ENCODE peak calls at places on chromosomes 5 and 9, in eight cellular contexts. One of them, this sample, is unnamed.

GRCh38 chr9:134597957-134598883 is 43.4 kb upstream of the COL5A1 start:
- DNase-seq in ovary: no peak
- DNase-seq in right atrium auricular region: peak
- DNase-seq in K562: no peak
- DNase-seq in fibroblast of pulmonary artery: no peak
- DNase-seq in fibroblast of mammary gland: no peak
- DNase-seq in AG04450: no peak
- DNase-seq in tibial nerve: no peak
- DNase-seq in this sample: no peak

GRCh38 chr5:112862085-112862484 is 998 bp downstream of the SRP19 start:
- DNase-seq in ovary: no peak
- DNase-seq in right atrium auricular region: no peak
- DNase-seq in K562: peak
- DNase-seq in fibroblast of pulmonary artery: no peak
- DNase-seq in fibroblast of mammary gland: no peak
- DNase-seq in AG04450: no peak
- DNase-seq in tibial nerve: no peak
- DNase-seq in this sample: no peak

GRCh38 chr9:116998305-116998704 is 311.2 kb downstream of the TRIM32 start:
- DNase-seq in ovary: no peak
- DNase-seq in right atrium auricular region: no peak
- DNase-seq in K562: no peak
- DNase-seq in fibroblast of pulmonary artery: peak
- DNase-seq in fibroblast of mammary gland: peak
- DNase-seq in AG04450: no peak
- DNase-seq in tibial nerve: no peak
- DNase-seq in this sample: peak

GRCh38 chr5:11851402-11851801 is 52.8 kb downstream of the CTNND2 start:
- DNase-seq in ovary: no peak
- DNase-seq in right atrium auricular region: no peak
- DNase-seq in K562: no peak
- DNase-seq in fibroblast of pulmonary artery: no peak
- DNase-seq in fibroblast of mammary gland: peak
- DNase-seq in AG04450: no peak
- DNase-seq in tibial nerve: no peak
- DNase-seq in this sample: no peak

GRCh38 chr5:607541-608285 is 4.4 kb upstream of the CEP72 start:
- DNase-seq in ovary: no peak
- DNase-seq in right atrium auricular region: no peak
- DNase-seq in K562: no peak
- DNase-seq in fibroblast of pulmonary artery: no peak
- DNase-seq in fibroblast of mammary gland: no peak
- DNase-seq in AG04450: no peak
- DNase-seq in tibial nerve: no peak
- DNase-seq in this sample: no peak

GRCh38 chr9:117622347-117622746 is 81.9 kb upstream of the TLR4 start:
- DNase-seq in ovary: no peak
- DNase-seq in right atrium auricular region: no peak
- DNase-seq in K562: no peak
- DNase-seq in fibroblast of pulmonary artery: no peak
- DNase-seq in fibroblast of mammary gland: no peak
- DNase-seq in AG04450: no peak
- DNase-seq in tibial nerve: no peak
- DNase-seq in this sample: peak

GRCh38 chr5:56608216-56608925 is 207.0 kb upstream of the MAP3K1 start:
- DNase-seq in ovary: no peak
- DNase-seq in right atrium auricular region: no peak
- DNase-seq in K562: no peak
- DNase-seq in fibroblast of pulmonary artery: no peak
- DNase-seq in fibroblast of mammary gland: no peak
- DNase-seq in AG04450: no peak
- DNase-seq in tibial nerve: no peak
- DNase-seq in this sample: peak

GRCh38 chr5:124263680-124264491 is 482.6 kb downstream of the ZNF608 start:
- DNase-seq in ovary: no peak
- DNase-seq in right atrium auricular region: no peak
- DNase-seq in K562: no peak
- DNase-seq in fibroblast of pulmonary artery: peak
- DNase-seq in fibroblast of mammary gland: no peak
- DNase-seq in AG04450: no peak
- DNase-seq in tibial nerve: no peak
- DNase-seq in this sample: peak

GRCh38 chr9:122159026-122159924 is at the start of the genes MORN5 and NDUFA8:
- DNase-seq in ovary: peak
- DNase-seq in right atrium auricular region: peak
- DNase-seq in K562: peak
- DNase-seq in fibroblast of pulmonary artery: peak
- DNase-seq in fibroblast of mammary gland: peak
- DNase-seq in AG04450: peak
- DNase-seq in tibial nerve: peak
- DNase-seq in this sample: peak

GRCh38 chr9:122162415-122162814 is 2.7 kb downstream of the MORN5 start:
- DNase-seq in ovary: no peak
- DNase-seq in right atrium auricular region: no peak
- DNase-seq in K562: no peak
- DNase-seq in fibroblast of pulmonary artery: no peak
- DNase-seq in fibroblast of mammary gland: no peak
- DNase-seq in AG04450: no peak
- DNase-seq in tibial nerve: no peak
- DNase-seq in this sample: no peak

GRCh38 chr9:122168356-122168755 is 8.6 kb downstream of the MORN5 start:
- DNase-seq in ovary: no peak
- DNase-seq in right atrium auricular region: no peak
- DNase-seq in K562: no peak
- DNase-seq in fibroblast of pulmonary artery: no peak
- DNase-seq in fibroblast of mammary gland: peak
- DNase-seq in AG04450: no peak
- DNase-seq in tibial nerve: no peak
- DNase-seq in this sample: no peak

GRCh38 chr9:122159925-122160246 is 178 bp downstream of the MORN5 start:
- DNase-seq in ovary: no peak
- DNase-seq in right atrium auricular region: no peak
- DNase-seq in K562: no peak
- DNase-seq in fibroblast of pulmonary artery: no peak
- DNase-seq in fibroblast of mammary gland: no peak
- DNase-seq in AG04450: no peak
- DNase-seq in tibial nerve: no peak
- DNase-seq in this sample: no peak

GRCh38 chr9:122164286-122164685 is 4.6 kb downstream of the MORN5 start:
- DNase-seq in ovary: peak
- DNase-seq in right atrium auricular region: no peak
- DNase-seq in K562: no peak
- DNase-seq in fibroblast of pulmonary artery: no peak
- DNase-seq in fibroblast of mammary gland: no peak
- DNase-seq in AG04450: no peak
- DNase-seq in tibial nerve: no peak
- DNase-seq in this sample: no peak
- TF ChIP-seq CTCF in ovary: no peak
- TF ChIP-seq CTCF in right atrium auricular region: no peak
- TF ChIP-seq CTCF in K562: no peak
- TF ChIP-seq CTCF in fibroblast of pulmonary artery: no peak
- TF ChIP-seq CTCF in fibroblast of mammary gland: no peak
- TF ChIP-seq CTCF in AG04450: no peak
- TF ChIP-seq CTCF in tibial nerve: no peak
- TF ChIP-seq CTCF in this sample: no peak

GRCh38 chr9:114501786-114502682 is 3.2 kb downstream of the WHRN start:
- DNase-seq in ovary: no peak
- DNase-seq in right atrium auricular region: no peak
- DNase-seq in K562: peak
- DNase-seq in fibroblast of pulmonary artery: no peak
- DNase-seq in fibroblast of mammary gland: peak
- DNase-seq in AG04450: no peak
- DNase-seq in tibial nerve: no peak
- DNase-seq in this sample: peak

GRCh38 chr9:114503522-114504340 is 1.5 kb downstream of the WHRN start:
- DNase-seq in ovary: no peak
- DNase-seq in right atrium auricular region: no peak
- DNase-seq in K562: no peak
- DNase-seq in fibroblast of pulmonary artery: no peak
- DNase-seq in fibroblast of mammary gland: no peak
- DNase-seq in AG04450: no peak
- DNase-seq in tibial nerve: no peak
- DNase-seq in this sample: no peak

GRCh38 chr9:114504341-114505186 is 709 bp downstream of the WHRN start:
- DNase-seq in ovary: peak
- DNase-seq in right atrium auricular region: no peak
- DNase-seq in K562: peak
- DNase-seq in fibroblast of pulmonary artery: peak
- DNase-seq in fibroblast of mammary gland: peak
- DNase-seq in AG04450: no peak
- DNase-seq in tibial nerve: peak
- DNase-seq in this sample: peak

GRCh38 chr9:114500583-114501292 is 4.5 kb downstream of the WHRN start:
- DNase-seq in ovary: no peak
- DNase-seq in right atrium auricular region: no peak
- DNase-seq in K562: no peak
- DNase-seq in fibroblast of pulmonary artery: no peak
- DNase-seq in fibroblast of mammary gland: no peak
- DNase-seq in AG04450: no peak
- DNase-seq in tibial nerve: no peak
- DNase-seq in this sample: no peak

GRCh38 chr9:114503009-114503408 is 2.3 kb downstream of the WHRN start:
- DNase-seq in ovary: no peak
- DNase-seq in right atrium auricular region: no peak
- DNase-seq in K562: no peak
- DNase-seq in fibroblast of pulmonary artery: no peak
- DNase-seq in fibroblast of mammary gland: no peak
- DNase-seq in AG04450: no peak
- DNase-seq in tibial nerve: no peak
- DNase-seq in this sample: no peak
- H3K4me3 ChIP-seq in ovary: peak
- H3K4me3 ChIP-seq in right atrium auricular region: no peak
- H3K4me3 ChIP-seq in K562: peak
- H3K4me3 ChIP-seq in fibroblast of pulmonary artery: no peak
- H3K4me3 ChIP-seq in fibroblast of mammary gland: no peak
- H3K4me3 ChIP-seq in AG04450: no peak
- H3K4me3 ChIP-seq in tibial nerve: no peak
- H3K4me3 ChIP-seq in this sample: no peak

GRCh38 chr5:167036585-167036984 is 1254.9 kb upstream of the WWC1 start:
- DNase-seq in ovary: no peak
- DNase-seq in right atrium auricular region: no peak
- DNase-seq in K562: no peak
- DNase-seq in fibroblast of pulmonary artery: no peak
- DNase-seq in fibroblast of mammary gland: no peak
- DNase-seq in AG04450: no peak
- DNase-seq in tibial nerve: no peak
- DNase-seq in this sample: no peak

GRCh38 chr5:167029488-167029887 is 1262.0 kb upstream of the WWC1 start:
- DNase-seq in ovary: no peak
- DNase-seq in right atrium auricular region: no peak
- DNase-seq in K562: no peak
- DNase-seq in fibroblast of pulmonary artery: no peak
- DNase-seq in fibroblast of mammary gland: peak
- DNase-seq in AG04450: no peak
- DNase-seq in tibial nerve: no peak
- DNase-seq in this sample: no peak

DNA sequence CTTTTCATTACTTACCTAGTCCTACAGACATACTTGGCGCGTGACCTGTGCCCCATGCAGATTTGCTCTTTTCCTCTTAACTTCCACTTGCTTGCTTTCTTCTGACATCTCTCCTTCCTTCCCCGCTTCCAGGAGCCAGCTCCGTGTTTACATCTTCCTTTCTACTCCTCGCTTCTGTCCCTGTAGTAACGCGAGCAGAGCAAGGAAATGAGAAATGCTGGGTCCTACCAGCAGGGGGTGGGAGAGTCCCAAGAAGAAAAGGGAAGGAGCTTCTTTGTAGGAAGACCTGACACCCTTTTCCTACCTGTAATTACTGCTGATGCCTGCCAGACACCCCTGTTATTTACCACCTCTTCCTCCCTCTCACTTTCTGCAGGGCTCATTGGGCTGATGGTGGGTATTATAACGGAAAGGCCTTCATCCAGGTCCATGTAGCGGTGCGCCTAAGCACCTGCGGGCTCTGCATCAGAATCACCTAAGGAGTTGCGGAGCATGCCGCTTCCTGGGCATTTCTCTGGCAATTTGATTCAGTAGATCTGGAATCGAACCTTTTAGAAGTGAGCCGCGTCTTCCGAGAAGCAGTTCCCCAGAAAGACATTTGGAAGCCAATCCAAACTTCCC is 1260.8 kb upstream of the WWC1 start:
- DNase-seq in ovary: no peak
- DNase-seq in right atrium auricular region: no peak
- DNase-seq in K562: no peak
- DNase-seq in fibroblast of pulmonary artery: no peak
- DNase-seq in fibroblast of mammary gland: peak
- DNase-seq in AG04450: no peak
- DNase-seq in tibial nerve: no peak
- DNase-seq in this sample: no peak
- TF ChIP-seq CTCF in ovary: no peak
- TF ChIP-seq CTCF in right atrium auricular region: no peak
- TF ChIP-seq CTCF in K562: no peak
- TF ChIP-seq CTCF in fibroblast of pulmonary artery: peak
- TF ChIP-seq CTCF in fibroblast of mammary gland: peak
- TF ChIP-seq CTCF in AG04450: peak
- TF ChIP-seq CTCF in tibial nerve: no peak
- TF ChIP-seq CTCF in this sample: no peak

DNA sequence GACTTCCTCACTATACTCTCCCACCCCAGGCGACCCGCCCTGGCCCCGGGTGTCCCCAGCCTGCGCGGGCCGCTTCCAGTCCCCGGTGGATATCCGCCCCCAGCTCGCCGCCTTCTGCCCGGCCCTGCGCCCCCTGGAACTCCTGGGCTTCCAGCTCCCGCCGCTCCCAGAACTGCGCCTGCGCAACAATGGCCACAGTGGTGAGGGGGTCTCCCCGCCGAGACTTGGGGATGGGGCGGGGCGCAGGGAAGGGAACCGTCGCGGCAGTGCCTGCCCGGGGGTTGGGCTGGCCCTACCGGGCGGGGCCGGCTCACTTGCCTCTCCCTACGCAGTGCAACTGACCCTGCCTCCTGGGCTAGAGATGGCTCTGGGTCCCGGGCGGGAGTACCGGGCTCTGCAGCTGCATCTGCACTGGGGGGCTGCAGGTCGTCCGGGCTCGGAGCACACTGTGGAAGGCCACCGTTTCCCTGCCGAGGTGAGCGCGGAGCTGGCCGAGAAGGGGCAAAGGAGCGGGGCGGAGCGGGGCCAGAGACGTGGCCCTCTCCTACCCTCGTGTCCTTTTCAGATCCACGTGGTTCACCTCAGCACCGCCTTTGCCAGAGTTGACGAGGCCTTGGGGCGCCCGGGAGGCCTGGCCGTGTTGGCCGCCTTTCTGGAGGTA is 2.1 kb downstream of the CA9 start:
- DNase-seq in ovary: peak
- DNase-seq in right atrium auricular region: no peak
- DNase-seq in K562: no peak
- DNase-seq in fibroblast of pulmonary artery: no peak
- DNase-seq in fibroblast of mammary gland: no peak
- DNase-seq in AG04450: no peak
- DNase-seq in tibial nerve: no peak
- DNase-seq in this sample: no peak
- H3K4me3 ChIP-seq in ovary: peak
- H3K4me3 ChIP-seq in right atrium auricular region: peak
- H3K4me3 ChIP-seq in K562: no peak
- H3K4me3 ChIP-seq in fibroblast of pulmonary artery: peak
- H3K4me3 ChIP-seq in fibroblast of mammary gland: peak
- H3K4me3 ChIP-seq in AG04450: peak
- H3K4me3 ChIP-seq in tibial nerve: peak
- H3K4me3 ChIP-seq in this sample: peak